ENCODE peak calls at places on chromosomes 7 and 10, in four cellular contexts. One of them, this sample, is unnamed.

GRCh38 chr7:95989301-95989700 is 216.9 kb downstream of the DYNC1I1 start:
- DNase-seq in astrocyte of the spinal cord: no peak
- DNase-seq in HCT116: no peak
- DNase-seq in upper lobe of right lung: no peak
- DNase-seq in this sample: no peak

GRCh38 chr7:149458235-149458634 is 2.6 kb downstream of the ZNF777 start:
- DNase-seq in astrocyte of the spinal cord: no peak
- DNase-seq in HCT116: no peak
- DNase-seq in upper lobe of right lung: no peak
- DNase-seq in this sample: no peak

GRCh38 chr10:48976208-48976607 is 36.6 kb upstream of the LRRC18 start:
- DNase-seq in astrocyte of the spinal cord: peak
- DNase-seq in HCT116: peak
- DNase-seq in upper lobe of right lung: no peak
- DNase-seq in this sample: peak

GRCh38 chr10:43174969-43175368 is 36.7 kb downstream of the CSGALNACT2 start:
- DNase-seq in astrocyte of the spinal cord: no peak
- DNase-seq in HCT116: no peak
- DNase-seq in upper lobe of right lung: no peak
- DNase-seq in this sample: peak

GRCh38 chr10:100186813-100187212 is 984 bp upstream of the ERLIN1 start:
- DNase-seq in astrocyte of the spinal cord: no peak
- DNase-seq in HCT116: peak
- DNase-seq in upper lobe of right lung: peak
- DNase-seq in this sample: no peak

GRCh38 chr10:27138277-27138676 is 15.9 kb downstream of the YME1L1 start:
- DNase-seq in astrocyte of the spinal cord: no peak
- DNase-seq in HCT116: no peak
- DNase-seq in upper lobe of right lung: no peak
- DNase-seq in this sample: no peak

GRCh38 chr10:19579841-19580240 is 236.4 kb upstream of the PLXDC2 start:
- DNase-seq in astrocyte of the spinal cord: no peak
- DNase-seq in HCT116: no peak
- DNase-seq in upper lobe of right lung: no peak
- DNase-seq in this sample: no peak

GRCh38 chr7:23852988-23853387 is 143.0 kb downstream of the STK31 start:
- DNase-seq in astrocyte of the spinal cord: no peak
- DNase-seq in HCT116: no peak
- DNase-seq in upper lobe of right lung: no peak
- DNase-seq in this sample: no peak

GRCh38 chr10:67110286-67110685 is 184.4 kb downstream of the LRRTM3 start:
- DNase-seq in astrocyte of the spinal cord: no peak
- DNase-seq in HCT116: no peak
- DNase-seq in upper lobe of right lung: no peak
- DNase-seq in this sample: no peak

GRCh38 chr7:128912281-128912680 is 1.8 kb upstream of the KCP start:
- DNase-seq in astrocyte of the spinal cord: no peak
- DNase-seq in HCT116: no peak
- DNase-seq in upper lobe of right lung: peak
- DNase-seq in this sample: no peak

DNA sequence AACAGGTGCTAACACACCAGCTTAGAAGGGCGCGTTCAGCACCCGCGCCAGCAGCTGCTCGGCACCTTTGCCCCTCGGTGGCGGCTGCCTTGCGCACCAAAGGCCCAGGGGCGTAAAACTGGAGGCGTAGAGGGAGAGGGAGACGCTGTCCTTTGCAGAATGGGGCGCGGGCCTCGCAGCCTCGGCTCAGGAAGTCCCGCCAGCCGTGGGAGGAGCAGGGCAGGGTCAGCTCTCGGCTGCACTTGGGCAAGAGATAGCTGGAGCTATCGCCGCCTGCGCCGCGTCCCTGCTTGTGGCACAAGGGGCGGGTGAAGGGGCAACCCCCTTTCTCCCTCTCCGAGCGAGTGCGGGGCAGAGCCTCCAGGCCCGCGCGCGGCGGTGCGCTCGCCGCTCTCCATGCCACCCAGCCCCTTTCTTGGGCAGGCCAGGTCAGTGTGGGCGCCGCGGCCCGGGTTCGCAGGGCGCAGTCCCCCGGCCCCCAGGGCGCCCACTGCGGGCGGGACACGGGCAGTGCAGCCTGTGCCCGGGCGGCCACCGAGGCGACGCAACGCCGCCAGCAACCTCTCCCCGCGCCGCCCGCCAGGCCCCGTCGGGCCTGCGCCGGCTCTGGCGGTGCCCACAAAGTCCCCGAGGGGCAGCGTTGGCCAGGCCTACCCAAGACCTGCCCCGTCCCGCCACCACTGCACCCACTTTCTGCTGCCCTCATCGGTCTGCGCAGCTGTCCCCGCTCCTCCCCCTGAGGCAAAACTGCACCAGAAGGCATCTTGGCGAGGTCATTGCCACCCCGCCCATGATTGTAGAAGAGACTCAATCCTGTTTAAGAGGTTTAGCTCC is 4.1 kb downstream of the NEUROD6 start:
- DNase-seq in astrocyte of the spinal cord: no peak
- DNase-seq in HCT116: no peak
- DNase-seq in upper lobe of right lung: no peak
- DNase-seq in this sample: no peak
- TF ChIP-seq CTCF in astrocyte of the spinal cord: no peak
- TF ChIP-seq CTCF in HCT116: no peak
- TF ChIP-seq CTCF in upper lobe of right lung: no peak
- TF ChIP-seq CTCF in this sample: peak

GRCh38 chr10:21020545-21020944 is 123.4 kb upstream of the NEBL start:
- DNase-seq in astrocyte of the spinal cord: peak
- DNase-seq in HCT116: peak
- DNase-seq in upper lobe of right lung: no peak
- DNase-seq in this sample: no peak

GRCh38 chr10:21022821-21023220 is 125.7 kb upstream of the NEBL start:
- DNase-seq in astrocyte of the spinal cord: no peak
- DNase-seq in HCT116: no peak
- DNase-seq in upper lobe of right lung: no peak
- DNase-seq in this sample: no peak

GRCh38 chr10:21021231-21021630 is 124.1 kb upstream of the NEBL start:
- DNase-seq in astrocyte of the spinal cord: no peak
- DNase-seq in HCT116: no peak
- DNase-seq in upper lobe of right lung: no peak
- DNase-seq in this sample: no peak

DNA sequence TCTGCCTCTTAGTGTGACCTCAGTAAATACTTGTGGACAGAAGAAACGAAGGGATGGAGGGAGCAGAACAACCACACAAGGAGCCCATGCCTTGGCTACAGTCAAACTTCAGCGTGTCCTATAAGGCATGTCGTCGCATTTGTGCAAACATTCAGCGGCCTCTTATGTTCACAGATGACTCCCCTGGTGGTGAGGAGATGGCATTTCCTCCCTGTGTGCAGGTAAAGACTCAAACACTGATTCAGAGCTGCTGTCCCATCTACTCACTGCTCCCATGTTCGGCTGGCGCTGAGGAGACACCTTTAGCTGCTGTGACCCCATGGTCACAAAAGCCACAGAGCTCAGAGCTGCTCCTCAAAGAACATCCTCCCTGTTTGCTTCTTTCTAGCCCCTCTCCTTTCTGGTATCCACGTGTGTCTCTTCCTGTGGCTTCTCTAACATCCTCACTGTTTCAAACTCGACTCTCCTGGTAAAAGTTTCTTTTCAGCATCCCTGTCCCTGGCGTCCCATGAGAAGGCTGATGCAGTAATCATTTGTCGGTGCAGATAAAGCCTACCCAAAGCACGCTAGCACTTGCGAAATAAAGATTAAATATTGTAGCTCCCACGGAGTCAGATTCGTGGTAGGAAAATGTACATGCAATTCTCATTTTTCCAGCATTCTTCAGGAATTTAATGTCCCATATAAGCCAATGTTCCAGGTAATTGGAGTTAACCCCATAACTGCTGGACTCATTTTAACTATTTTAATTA is 124.9 kb upstream of the NEBL start:
- DNase-seq in astrocyte of the spinal cord: no peak
- DNase-seq in HCT116: no peak
- DNase-seq in upper lobe of right lung: no peak
- DNase-seq in this sample: peak
- TF ChIP-seq CTCF in astrocyte of the spinal cord: peak
- TF ChIP-seq CTCF in HCT116: peak
- TF ChIP-seq CTCF in upper lobe of right lung: no peak
- TF ChIP-seq CTCF in this sample: peak

GRCh38 chr10:94439275-94439861 is 37.0 kb downstream of the TBC1D12 start:
- DNase-seq in astrocyte of the spinal cord: peak
- DNase-seq in HCT116: no peak
- DNase-seq in upper lobe of right lung: no peak
- DNase-seq in this sample: no peak
- TF ChIP-seq CTCF in astrocyte of the spinal cord: no peak
- TF ChIP-seq CTCF in HCT116: no peak
- TF ChIP-seq CTCF in upper lobe of right lung: peak
- TF ChIP-seq CTCF in this sample: no peak

GRCh38 chr10:35600193-35600592 is 4.9 kb upstream of the GJD4 start:
- DNase-seq in astrocyte of the spinal cord: no peak
- DNase-seq in HCT116: no peak
- DNase-seq in upper lobe of right lung: no peak
- DNase-seq in this sample: no peak

GRCh38 chr10:35595106-35595505 is 10.0 kb upstream of the GJD4 start:
- DNase-seq in astrocyte of the spinal cord: no peak
- DNase-seq in HCT116: no peak
- DNase-seq in upper lobe of right lung: no peak
- DNase-seq in this sample: no peak

GRCh38 chr10:35594115-35594849 is 10.9 kb upstream of the GJD4 start:
- DNase-seq in astrocyte of the spinal cord: no peak
- DNase-seq in HCT116: no peak
- DNase-seq in upper lobe of right lung: no peak
- DNase-seq in this sample: no peak

GRCh38 chr10:35592421-35592820 is 12.7 kb upstream of the GJD4 start:
- DNase-seq in astrocyte of the spinal cord: no peak
- DNase-seq in HCT116: no peak
- DNase-seq in upper lobe of right lung: no peak
- DNase-seq in this sample: no peak

DNA sequence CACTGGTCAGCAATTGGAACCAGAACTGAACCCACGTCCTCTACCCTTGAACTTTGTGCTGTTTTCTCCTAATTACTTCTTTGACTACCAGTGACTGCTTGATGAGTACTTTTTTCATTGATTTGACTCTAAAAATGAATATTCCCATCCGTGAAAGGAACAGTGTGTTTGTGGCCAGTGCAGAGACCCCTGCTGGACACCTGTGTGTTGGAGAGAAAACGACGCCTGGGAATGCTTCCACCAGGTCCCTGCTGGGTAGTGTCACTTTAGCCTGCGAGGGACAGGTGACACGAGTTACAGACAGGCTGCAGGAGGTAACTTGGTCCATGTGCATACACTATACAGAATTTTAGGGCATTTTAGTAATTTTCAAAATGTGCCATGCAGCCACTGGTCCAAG is 6.8 kb upstream of the GJD4 start:
- DNase-seq in astrocyte of the spinal cord: no peak
- DNase-seq in HCT116: no peak
- DNase-seq in upper lobe of right lung: no peak
- DNase-seq in this sample: no peak
- TF ChIP-seq CTCF in astrocyte of the spinal cord: peak
- TF ChIP-seq CTCF in HCT116: peak
- TF ChIP-seq CTCF in upper lobe of right lung: peak
- TF ChIP-seq CTCF in this sample: peak

GRCh38 chr7:70807650-70808049 is 324.3 kb upstream of the GALNT17 start:
- DNase-seq in astrocyte of the spinal cord: no peak
- DNase-seq in HCT116: no peak
- DNase-seq in upper lobe of right lung: no peak
- DNase-seq in this sample: no peak
- TF ChIP-seq CTCF in astrocyte of the spinal cord: no peak
- TF ChIP-seq CTCF in HCT116: no peak
- TF ChIP-seq CTCF in upper lobe of right lung: no peak
- TF ChIP-seq CTCF in this sample: no peak

GRCh38 chr7:4154882-4155281 is 527.2 kb upstream of the FOXK1 start:
- DNase-seq in astrocyte of the spinal cord: no peak
- DNase-seq in HCT116: no peak
- DNase-seq in upper lobe of right lung: no peak
- DNase-seq in this sample: no peak
- TF ChIP-seq CTCF in astrocyte of the spinal cord: no peak
- TF ChIP-seq CTCF in HCT116: no peak
- TF ChIP-seq CTCF in upper lobe of right lung: no peak
- TF ChIP-seq CTCF in this sample: no peak

GRCh38 chr10:104322416-104322782 is 15.9 kb downstream of the ITPRIP start:
- DNase-seq in astrocyte of the spinal cord: no peak
- DNase-seq in HCT116: no peak
- DNase-seq in upper lobe of right lung: no peak
- DNase-seq in this sample: no peak
- TF ChIP-seq CTCF in astrocyte of the spinal cord: no peak
- TF ChIP-seq CTCF in HCT116: no peak
- TF ChIP-seq CTCF in upper lobe of right lung: no peak
- TF ChIP-seq CTCF in this sample: no peak